ENCODE peak calls at places on chromosomes 5 and 9, in ten cellular contexts. S, O, X, N, I, E, A, W, J and D are unnamed samples.

GRCh38 chr5:111379391-111379816 is 132.9 kb downstream of the STARD4 start:
- DNase-seq in O (no peak), I (no peak), N (no peak), E (no peak), X (no peak), S (no peak), W (no peak), J (no peak), A (no peak), D (no peak)

GRCh38 chr5:1517838-1518237 is 5.9 kb downstream of the LPCAT1 start:
- DNase-seq in E (no peak), X (no peak), J (no peak), W (peak), A (no peak), S (no peak), I (no peak), O (no peak), N (peak), D (peak)

GRCh38 chr5:133205204-133205603 is 153.4 kb downstream of the HSPA4 start:
- DNase-seq in J (no peak), A (no peak), X (no peak), E (no peak), O (no peak), S (no peak), I (no peak), N (no peak), W (no peak), D (no peak)

GRCh38 chr9:2620876-2621677 is 510 bp upstream of the VLDLR start:
- DNase-seq in S (peak), J (peak), A (no peak), N (peak), X (peak), I (peak), O (peak), W (peak), E (peak), D (peak)

GRCh38 chr5:126348855-126349635 is 74.2 kb upstream of the GRAMD2B start:
- DNase-seq in E (no peak), J (no peak), N (no peak), I (peak), W (no peak), O (no peak), A (no peak), X (no peak), S (no peak), D (no peak)

GRCh38 chr5:178424141-178424855 is 165.9 kb downstream of the COL23A1 start:
- DNase-seq in J (no peak), W (no peak), E (no peak), X (no peak), S (no peak), N (peak), A (no peak), I (no peak), O (no peak), D (no peak)

GRCh38 chr5:178778919-178779318 is 48.5 kb upstream of the ZNF354A start:
- DNase-seq in I (no peak), E (no peak), W (no peak), A (no peak), N (no peak), O (no peak), X (no peak), J (no peak), S (no peak), D (no peak)

GRCh38 chr5:6556802-6557102 is 76.1 kb downstream of the NSUN2 start:
- DNase-seq in A (no peak), W (no peak), O (no peak), S (no peak), E (no peak), N (peak), X (no peak), I (no peak), J (no peak), D (no peak)

GRCh38 chr5:157714480-157714879 is 16.7 kb upstream of the THG1L start:
- DNase-seq in X (no peak), J (no peak), I (no peak), O (peak), W (no peak), N (no peak), S (no peak), E (no peak), A (no peak), D (no peak)

GRCh38 chr5:108003178-108003577 is 332.4 kb upstream of the EFNA5 start:
- DNase-seq in S (peak), A (no peak), E (no peak), W (no peak), N (no peak), I (no peak), O (peak), X (peak), J (peak), D (no peak)

GRCh38 chr9:105281926-105282325 is 37.5 kb downstream of the SLC44A1 start:
- DNase-seq in O (peak), E (no peak), W (no peak), X (no peak), I (no peak), S (no peak), A (no peak), J (no peak), N (no peak), D (no peak)

GRCh38 chr5:177122566-177122965 is 11.0 kb upstream of the NSD1 start:
- DNase-seq in W (no peak), O (no peak), A (no peak), S (no peak), I (no peak), J (no peak), X (no peak), N (no peak), E (no peak), D (no peak)

GRCh38 chr5:137201876-137202275 is 297.2 kb downstream of the SPOCK1 start:
- DNase-seq in I (peak), E (no peak), X (no peak), N (no peak), O (peak), J (peak), W (no peak), A (no peak), S (peak), D (no peak)

GRCh38 chr5:35153375-35153932 is 76.8 kb downstream of the PRLR start:
- DNase-seq in S (no peak), J (no peak), A (no peak), E (no peak), O (no peak), N (no peak), X (no peak), W (no peak), I (no peak), D (no peak)

GRCh38 chr9:1879501-1879900 is 135.6 kb upstream of the SMARCA2 start:
- DNase-seq in E (no peak), X (no peak), W (no peak), O (no peak), I (no peak), J (no peak), S (no peak), N (no peak), A (no peak), D (no peak)

GRCh38 chr5:83253731-83254130 is 176.4 kb downstream of the XRCC4 start:
- DNase-seq in S (peak), N (no peak), J (no peak), I (peak), X (no peak), W (no peak), E (no peak), O (peak), A (no peak), D (no peak)

GRCh38 chr5:107744418-107745330 is 73.9 kb upstream of the EFNA5 start:
- DNase-seq in N (no peak), I (peak), J (no peak), X (no peak), O (no peak), A (no peak), E (no peak), W (peak), S (no peak), D (no peak)

GRCh38 chr9:31873717-31874116 is 510.7 kb upstream of the ACO1 start:
- DNase-seq in A (no peak), S (no peak), E (no peak), I (no peak), O (no peak), N (no peak), J (no peak), W (no peak), X (no peak), D (no peak)

GRCh38 chr9:98861881-98862501 is 54.5 kb downstream of the GALNT12 start:
- DNase-seq in S (peak), J (peak), W (no peak), N (peak), X (peak), A (no peak), I (no peak), E (no peak), O (peak), D (no peak)

GRCh38 chr5:122639852-122640251 is 135.0 kb upstream of the SNX2 start:
- DNase-seq in A (no peak), E (no peak), I (no peak), N (no peak), X (no peak), J (no peak), S (no peak), W (no peak), O (no peak), D (no peak)

GRCh38 chr5:180718810-180719453 is 20.9 kb downstream of the OR2Y1 start:
- DNase-seq in J (peak), S (peak), O (peak), I (peak), E (peak), N (no peak), X (peak), W (no peak), A (peak), D (no peak)

GRCh38 chr5:138649316-138649720 is 74.1 kb upstream of the HSPA9 start:
- DNase-seq in E (peak), J (no peak), S (no peak), I (peak), W (no peak), A (no peak), N (no peak), X (no peak), O (no peak), D (no peak)

GRCh38 chr5:126334755-126335154 is 88.5 kb upstream of the GRAMD2B start:
- DNase-seq in S (no peak), I (no peak), N (no peak), A (no peak), J (no peak), O (no peak), X (no peak), W (no peak), E (no peak), D (no peak)

GRCh38 chr5:69300537-69301203 is 31.9 kb downstream of the CCDC125 start:
- DNase-seq in N (no peak), S (no peak), I (no peak), E (no peak), X (no peak), O (no peak), A (no peak), J (no peak), W (no peak), D (no peak)

GRCh38 chr5:438481-438981 is 4.4 kb upstream of the EXOC3 start:
- DNase-seq in S (no peak), W (peak), X (no peak), I (no peak), A (no peak), N (peak), O (no peak), J (no peak), E (no peak), D (no peak)

GRCh38 chr5:74017112-74017511 is 391.1 kb downstream of the ARHGEF28 start:
- DNase-seq in X (no peak), I (no peak), N (no peak), J (no peak), S (no peak), W (no peak), E (no peak), A (no peak), O (no peak), D (no peak)

GRCh38 chr5:61735531-61735930 is 403.5 kb downstream of the ZSWIM6 start:
- DNase-seq in A (no peak), X (no peak), W (no peak), I (no peak), S (no peak), E (no peak), J (peak), N (no peak), O (peak), D (no peak)

GRCh38 chr9:77834898-77835505 is 186.9 kb upstream of the GNA14 start:
- DNase-seq in N (no peak), W (no peak), O (no peak), A (no peak), E (no peak), X (no peak), J (no peak), I (no peak), S (no peak), D (no peak)

DNA sequence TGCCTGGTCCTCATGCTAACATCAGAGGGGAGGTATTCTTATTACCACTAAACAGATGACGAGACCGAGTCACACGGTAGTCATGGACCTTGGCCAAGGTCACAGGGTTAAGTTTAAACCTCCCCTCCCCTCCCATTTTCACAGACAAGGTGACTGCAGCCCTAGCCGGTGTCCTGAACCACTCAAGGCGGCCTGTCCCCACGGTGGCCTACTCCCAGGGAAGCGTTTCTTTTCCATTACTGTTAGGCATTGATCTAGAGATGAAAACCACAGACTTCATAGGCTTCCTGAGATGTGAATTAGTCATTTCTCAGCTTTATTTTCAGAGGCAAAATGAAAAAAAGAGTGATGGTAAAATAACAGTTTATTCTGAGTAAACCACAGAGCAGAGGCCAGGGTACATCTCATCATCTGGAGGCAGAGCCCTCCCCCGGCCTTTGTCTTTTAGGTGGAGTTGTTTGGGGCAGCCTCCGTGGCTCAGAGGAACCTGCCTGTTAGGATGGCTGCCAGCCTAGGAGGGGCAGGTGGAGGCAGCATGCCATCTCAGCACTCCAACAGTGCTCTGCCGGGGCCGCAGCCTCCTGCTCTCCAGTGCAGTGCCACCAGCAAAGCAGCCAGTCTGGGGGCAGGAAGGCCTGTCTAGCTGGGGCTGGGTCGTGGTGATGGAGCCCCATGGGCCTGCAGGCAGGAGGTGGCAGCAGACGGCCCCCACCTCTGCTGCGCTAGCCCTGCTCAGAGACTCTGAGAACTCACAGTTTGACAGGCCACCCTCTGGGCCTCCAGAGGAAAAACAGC is 71.2 kb downstream of the RAPGEF1 start:
- DNase-seq in E (no peak), W (no peak), O (peak), X (no peak), A (peak), J (no peak), S (peak), I (no peak), N (no peak), D (peak)
- TF ChIP-seq CTCF in E (no peak), W (no peak), O (no peak), X (peak), A (no peak), J (no peak), S (no peak), I (no peak), N (no peak), D (no peak)

DNA sequence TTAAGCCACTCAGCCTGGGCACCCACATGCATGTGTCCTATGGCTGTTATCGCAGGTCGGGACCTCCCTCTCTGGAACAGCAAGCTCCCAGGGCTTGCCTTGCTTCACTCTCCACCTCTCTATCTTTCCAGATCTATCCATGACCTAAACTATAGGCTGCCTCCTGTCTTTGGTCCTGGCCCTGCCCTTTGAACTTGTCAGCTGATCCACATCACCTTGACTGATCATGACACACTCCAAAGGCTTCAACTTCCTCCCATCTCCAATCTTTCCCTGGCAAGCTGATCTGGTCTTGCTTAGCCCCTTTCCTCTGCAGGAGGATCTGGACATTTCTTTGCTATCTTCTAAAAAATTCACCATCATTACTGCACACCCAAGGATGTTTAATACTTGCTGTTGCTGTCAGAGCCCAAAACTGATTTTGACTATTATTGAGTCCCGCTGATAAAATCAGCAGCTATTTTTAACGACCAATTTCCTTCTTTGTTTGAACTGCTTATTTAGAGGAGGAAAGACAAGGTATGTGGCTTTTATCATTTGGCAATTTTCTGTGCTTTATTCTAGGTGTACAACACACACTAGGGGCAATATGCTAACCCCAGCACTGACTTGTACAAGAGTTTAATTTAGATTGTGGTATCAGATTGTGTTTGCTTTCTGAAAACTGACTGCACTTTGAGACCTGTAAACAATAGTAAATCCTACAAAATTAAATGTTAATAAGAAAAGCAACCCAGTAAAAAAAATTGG is 33.5 kb downstream of the CARTPT start:
- DNase-seq in S (no peak), A (no peak), I (no peak), W (no peak), E (no peak), J (no peak), N (no peak), O (no peak), X (no peak), D (no peak)
- TF ChIP-seq CTCF in S (no peak), A (no peak), I (no peak), W (no peak), E (no peak), J (no peak), N (no peak), O (no peak), X (no peak), D (no peak)

GRCh38 chr9:127396808-127397721 is at the start of gene SLC2A8:
- DNase-seq in I (peak), E (peak), X (peak), W (peak), O (peak), N (peak), A (peak), J (peak), S (peak), D (peak)
- TF ChIP-seq CTCF in I (peak), E (no peak), X (no peak), W (no peak), O (no peak), N (no peak), A (no peak), J (peak), S (peak), D (no peak)

DNA sequence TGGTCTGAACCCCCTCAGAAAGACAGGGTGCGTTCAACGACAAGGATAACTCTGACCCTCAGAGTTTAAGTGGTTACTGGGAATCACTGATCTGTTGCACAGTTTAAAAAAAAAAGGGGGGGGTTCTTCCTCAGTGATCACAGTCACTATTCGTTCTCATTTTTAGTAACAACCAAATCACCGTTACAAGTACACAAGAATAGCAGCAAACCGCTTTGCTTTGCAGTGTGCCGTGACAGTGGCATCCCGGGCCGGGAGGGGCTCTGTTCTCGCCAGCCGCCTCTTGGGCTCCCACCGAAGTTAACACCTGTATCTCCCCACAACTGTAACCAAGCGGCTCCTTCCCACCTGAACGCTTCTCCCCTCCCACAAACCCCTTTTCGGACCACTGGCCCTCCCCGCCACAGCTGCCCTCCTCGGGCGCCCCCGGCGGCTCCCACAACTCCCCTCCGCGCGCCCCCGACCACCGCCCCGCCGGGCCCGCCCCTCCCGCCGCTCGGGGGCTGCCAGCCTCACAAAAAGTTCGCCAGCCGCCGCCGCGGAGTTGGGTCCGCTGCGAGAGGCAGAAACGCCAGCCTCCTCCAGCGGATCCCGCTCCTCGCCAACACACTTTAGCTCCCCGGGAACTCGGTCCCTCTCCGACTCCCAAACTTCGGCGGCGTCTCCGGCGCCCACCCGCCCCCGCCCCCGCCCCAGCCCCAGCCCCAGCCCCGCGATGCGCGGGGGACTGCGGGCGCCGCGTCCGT is 1.2 kb downstream of the SSBP2 start:
- DNase-seq in E (peak), W (peak), X (no peak), N (peak), O (no peak), J (no peak), I (peak), S (no peak), A (peak), D (peak)
- TF ChIP-seq CTCF in E (no peak), W (no peak), X (no peak), N (no peak), O (no peak), J (no peak), I (no peak), S (no peak), A (no peak), D (no peak)

GRCh38 chr9:137227057-137227852 is at the start of gene RNF224:
- DNase-seq in X (peak), W (peak), I (peak), J (no peak), N (peak), S (peak), E (peak), A (peak), O (peak), D (peak)
- TF ChIP-seq CTCF in X (peak), W (peak), I (peak), J (peak), N (no peak), S (peak), E (peak), A (peak), O (peak), D (peak)

GRCh38 chr9:133200631-133201030 is 8.4 kb downstream of the OBP2B start:
- DNase-seq in I (no peak), A (no peak), W (no peak), X (no peak), E (no peak), O (no peak), J (no peak), S (no peak), N (peak), D (no peak)

GRCh38 chr9:133202688-133203453 is 6.2 kb downstream of the OBP2B start:
- DNase-seq in E (no peak), X (no peak), I (no peak), W (no peak), S (no peak), A (no peak), J (no peak), O (no peak), N (peak), D (no peak)

GRCh38 chr9:133201424-133202144 is 7.5 kb downstream of the OBP2B start:
- DNase-seq in J (no peak), I (no peak), N (peak), E (no peak), S (no peak), O (no peak), A (no peak), W (no peak), X (no peak), D (no peak)

GRCh38 chr9:133202145-133202513 is 6.9 kb downstream of the OBP2B start:
- DNase-seq in J (no peak), W (no peak), X (no peak), N (peak), O (no peak), E (no peak), A (no peak), S (no peak), I (no peak), D (no peak)

DNA sequence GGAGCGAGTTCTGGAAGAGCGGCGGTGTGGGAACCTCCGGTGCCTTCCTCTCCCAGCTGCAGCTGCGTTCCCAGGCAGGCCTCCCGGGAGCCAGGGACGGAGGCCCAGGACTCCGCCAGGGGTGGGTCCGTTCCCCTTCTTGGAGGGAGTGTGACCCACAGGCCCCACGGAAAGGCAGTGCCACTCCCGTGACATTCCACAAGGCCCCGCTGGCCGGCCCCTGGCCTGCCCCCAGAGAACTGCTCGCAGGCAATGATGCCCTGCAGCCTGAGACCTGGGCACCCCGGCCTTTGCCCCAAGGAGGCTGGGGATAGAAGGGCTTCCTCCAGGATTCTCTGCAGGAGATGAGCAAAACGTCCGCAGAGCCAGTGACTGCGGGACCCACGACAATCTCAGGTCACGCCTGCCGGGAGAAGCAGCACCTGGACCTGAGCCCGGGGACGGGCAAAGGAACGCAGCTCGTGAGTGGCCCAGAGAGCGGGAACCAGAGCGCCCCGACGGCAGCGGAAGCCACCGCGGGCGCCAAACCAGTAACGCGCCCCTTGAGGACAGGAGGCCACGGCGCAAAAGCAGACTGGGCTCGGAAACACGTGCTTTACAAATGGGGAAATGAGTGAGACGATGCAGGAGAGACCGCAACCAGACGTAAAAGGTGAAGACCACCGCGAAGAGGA is 9.3 kb downstream of the OBP2B start:
- DNase-seq in J (no peak), I (peak), A (no peak), W (peak), N (peak), X (no peak), O (peak), E (no peak), S (no peak), D (peak)
- TF ChIP-seq CTCF in J (no peak), I (peak), A (no peak), W (no peak), N (no peak), X (no peak), O (no peak), E (no peak), S (no peak), D (no peak)